ENCODE peak calls at places on chromosomes 6 and 20, in four cellular contexts. B is posterior vena cava; R is activated T-helper 1 cell treated with anti-CD3 and anti-CD28 coated beads, Interleukin-12 subunit alpha, Interleukin-12 subunit beta, Interleukin-2, Interleukin-4 antibody, amounts not matched to agents 30 ng/mL and 10 ng/mL and 1 ng/mL, durations not matched to agents 14 hours and 24 hours and 36 hours; N is activated CD4-positive, alpha-beta T cell treated with anti-CD3 and anti-CD28 coated beads, Interleukin-2, amount 50 U/mL, for 48 hours. T is an unnamed sample.

GRCh38 chr6:7680393-7681075 is 45.4 kb upstream of the BMP6 start:
- DNase-seq in B (no peak), R (no peak), N (no peak), T (no peak)

GRCh38 chr6:506508-506907 is 115.0 kb downstream of the IRF4 start:
- DNase-seq in B (no peak), R (no peak), N (peak; percentile 62), T (no peak)

GRCh38 chr6:37109714-37110454 is 60.1 kb upstream of the PIM1 start:
- DNase-seq in B (no peak), R (no peak), N (no peak), T (no peak)

GRCh38 chr20:18533491-18533890 is 25.8 kb downstream of the SEC23B start:
- DNase-seq in B (no peak), R (no peak), N (no peak), T (no peak)

GRCh38 chr20:14989891-14990290 is 652.5 kb upstream of the FLRT3 start:
- DNase-seq in B (no peak), R (no peak), N (no peak), T (no peak)

GRCh38 chr6:116572162-116572561 is 858 bp downstream of the RWDD1 start:
- DNase-seq in B (peak; percentile 38), R (no peak), N (no peak), T (no peak)

GRCh38 chr6:160974304-160974771 is 17.2 kb upstream of the MAP3K4 start:
- DNase-seq in B (peak; percentile 86), R (no peak), N (no peak), T (no peak)

GRCh38 chr6:21527731-21528130 is 65.8 kb upstream of the SOX4 start:
- DNase-seq in B (no peak), R (no peak), N (no peak), T (no peak)

GRCh38 chr20:23161244-23161875 is 75.2 kb upstream of the CD93 start:
- DNase-seq in B (no peak), R (no peak), N (no peak), T (no peak)

GRCh38 chr6:127941228-127941627 is 40.4 kb upstream of the THEMIS start:
- DNase-seq in B (no peak), R (no peak), N (no peak), T (no peak)

GRCh38 chr20:34096699-34097420 is 15.2 kb downstream of the EIF2S2 start:
- DNase-seq in B (no peak), R (no peak), N (no peak), T (no peak)

GRCh38 chr6:72078096-72078495 is 191.7 kb downstream of the RIMS1 start:
- DNase-seq in B (no peak), R (no peak), N (no peak), T (no peak)